ENCODE peak calls at places on chromosomes 13 and 19, in eight cellular contexts. D is AML-193, M is Caki2, U is left colon, X is cardiac muscle cell, E is DMS 273 treated with DMSO at 0.1 percent for 48 hours, J is fibroblast of the conjunctiva, H is Ammon's horn. L is an unnamed sample.

GRCh38 chr13:98530236-98530635 is 46.7 kb downstream of the STK24 start:
- DNase-seq in D (no peak), M (no peak), U (no peak), X (no peak), E (no peak), J (no peak), H (no peak), L (no peak)

GRCh38 chr19:32642771-32643170 is 32.2 kb downstream of the ANKRD27 start:
- DNase-seq in D (no peak), M (no peak), U (no peak), X (no peak), E (no peak), J (no peak), H (no peak), L (no peak)

GRCh38 chr13:45046445-45046844 is 57.1 kb downstream of the GPALPP1 start:
- DNase-seq in D (no peak), M (no peak), U (no peak), X (no peak), E (no peak), J (no peak), H (no peak), L (peak)

GRCh38 chr19:23118400-23118799 is 1.6 kb downstream of the ZNF730 start:
- DNase-seq in D (no peak), M (no peak), U (no peak), X (no peak), E (no peak), J (no peak), H (no peak), L (no peak)

GRCh38 chr13:71864981-71865857 is 1.8 kb downstream of the DACH1 start:
- DNase-seq in D (no peak), M (no peak), U (peak), X (peak), E (no peak), J (no peak), H (peak), L (peak)

GRCh38 chr19:50300051-50300450 is 29.1 kb downstream of the KCNC3 start:
- DNase-seq in D (no peak), M (no peak), U (no peak), X (no peak), E (no peak), J (no peak), H (no peak), L (no peak)

GRCh38 chr19:53962887-53963435 is at the start of gene CACNG8:
- DNase-seq in D (no peak), M (no peak), U (no peak), X (no peak), E (no peak), J (no peak), H (no peak), L (no peak)

GRCh38 chr13:30735025-30735967 is at the start of gene ALOX5AP:
- DNase-seq in D (peak), M (no peak), U (no peak), X (no peak), E (no peak), J (no peak), H (no peak), L (no peak)

GRCh38 chr13:105336706-105337582 is 1198.5 kb downstream of the EFNB2 start:
- DNase-seq in D (peak), M (no peak), U (no peak), X (peak), E (no peak), J (no peak), H (no peak), L (no peak)

GRCh38 chr19:48102870-48103751 is 7.5 kb downstream of the PLA2G4C start:
- DNase-seq in D (peak), M (no peak), U (no peak), X (peak), E (peak), J (no peak), H (no peak), L (no peak)

GRCh38 chr19:46860846-46861690 is at the start of gene ARHGAP35:
- DNase-seq in D (no peak), M (no peak), U (peak), X (no peak), E (no peak), J (no peak), H (peak), L (peak)

GRCh38 chr13:51928231-51928630 is 66.5 kb downstream of the CCDC70 start:
- DNase-seq in D (no peak), M (peak), U (no peak), X (no peak), E (no peak), J (no peak), H (no peak), L (no peak)

L was measured in adrenal gland.